ENCODE peak calls at places on chromosomes 2 and 18, in eight cellular contexts. F is HS-27A; J is HT1080; D is choroid plexus epithelial cell; L is frontal cortex; G is AG10803; U is activated CD8-positive, alpha-beta memory T cell treated with anti-CD3 and anti-CD28 coated beads for 24 hours; A is posterior cingulate gyrus. V is an unnamed sample.

GRCh38 chr2:217370391-217370790 is 510.5 kb upstream of the TNP1 start:
- DNase-seq in D (peak; percentile 61), G (peak; percentile 73), U (no peak), L (no peak), A (no peak), J (peak; percentile 98), F (peak; percentile 71), V (no peak)

GRCh38 chr2:23828986-23829385 is 97.9 kb downstream of the ATAD2B start:
- DNase-seq in G (peak; percentile 5), D (peak; percentile 57), F (no peak), A (no peak), J (no peak), L (no peak), U (no peak), V (no peak)

GRCh38 chr2:158045362-158045761 is 56.3 kb upstream of the UPP2 start:
- DNase-seq in G (no peak), A (no peak), D (no peak), U (no peak), L (no peak), F (no peak), J (no peak), V (no peak)

GRCh38 chr2:213065583-213066444 is 85.6 kb downstream of the IKZF2 start:
- DNase-seq in U (no peak), J (no peak), D (peak; percentile 77), F (no peak), G (peak; percentile 58), A (no peak), L (no peak), V (no peak)

GRCh38 chr18:48488388-48488850 is 50.4 kb upstream of the CTIF start:
- DNase-seq in A (no peak), U (no peak), G (peak; percentile 91), J (peak; percentile 91), F (peak; percentile 98), D (peak; percentile 95), L (no peak), V (no peak)

GRCh38 chr18:49619792-49620191 is 57.9 kb downstream of the LIPG start:
- DNase-seq in D (no peak), G (peak; percentile 6), A (no peak), L (no peak), J (no peak), F (no peak), U (peak; percentile 30), V (no peak)

GRCh38 chr18:76491436-76491800 is 3.6 kb downstream of the ZNF516 start:
- DNase-seq in U (no peak), G (peak; percentile 49), L (peak; percentile 79), D (peak; percentile 71), J (no peak), A (peak; percentile 26), F (no peak), V (peak; percentile 55)

GRCh38 chr18:56756971-56757370 is 105.8 kb downstream of the WDR7 start:
- DNase-seq in J (no peak), D (no peak), A (no peak), G (no peak), U (no peak), L (no peak), F (no peak), V (no peak)

GRCh38 chr18:55224086-55224625 is 264.9 kb upstream of the CCDC68 start:
- DNase-seq in D (peak; percentile 92), A (no peak), L (no peak), U (no peak), F (no peak), J (no peak), G (no peak), V (no peak)

GRCh38 chr2:109607766-109608165 is 6.0 kb downstream of the SEPTIN10 start:
- DNase-seq in U (no peak), F (no peak), G (peak; percentile 24), J (peak; percentile 43), A (no peak), D (peak; percentile 44), L (no peak), V (no peak)

GRCh38 chr2:225584821-225585220 is 185.3 kb downstream of the NYAP2 start:
- DNase-seq in F (no peak), A (no peak), D (peak; percentile 19), J (no peak), L (no peak), G (no peak), U (no peak), V (no peak)

GRCh38 chr2:33084433-33084832 is 137.7 kb downstream of the LTBP1 start:
- DNase-seq in G (no peak), A (no peak), J (no peak), L (no peak), F (no peak), D (no peak), U (no peak), V (no peak)

GRCh38 chr2:28801726-28802125 is 8.9 kb upstream of the SPDYA start:
- DNase-seq in U (no peak), G (peak; percentile 13), A (no peak), J (no peak), L (no peak), D (peak; percentile 34), F (no peak), V (no peak)

GRCh38 chr2:52658598-52658997 is 1109.0 kb upstream of the CHAC2 start:
- DNase-seq in A (no peak), D (peak; percentile 95), F (peak; percentile 22), G (peak; percentile 2), L (no peak), J (peak; percentile 87), U (no peak), V (no peak)

GRCh38 chr2:96870631-96871255 is 863 bp upstream of the SEMA4C start:
- DNase-seq in G (no peak), J (no peak), F (no peak), U (peak; percentile 81), D (no peak), L (peak; percentile 64), A (no peak), V (peak; percentile 52)

GRCh38 chr18:48589797-48590519 is 51.1 kb downstream of the CTIF start:
- DNase-seq in A (peak; percentile 76), F (no peak), U (no peak), L (peak; percentile 33), G (peak; percentile 20), J (no peak), D (no peak), V (no peak)

GRCh38 chr2:172296267-172297046 is 130.9 kb upstream of the ITGA6 start:
- DNase-seq in G (no peak), J (no peak), U (no peak), D (no peak), A (no peak), L (no peak), F (no peak), V (no peak)

GRCh38 chr2:110101280-110101844 is 14.3 kb downstream of the MALL start:
- DNase-seq in G (peak; percentile 100), D (peak; percentile 98), J (peak; percentile 100), U (peak; percentile 52), F (peak; percentile 100), L (no peak), A (peak; percentile 36), V (no peak)

GRCh38 chr2:85786444-85786843 is 32.7 kb downstream of the ATOH8 start:
- DNase-seq in J (no peak), G (no peak), F (no peak), D (no peak), L (no peak), U (no peak), A (no peak), V (no peak)

GRCh38 chr2:43314299-43314927 is 88.0 kb upstream of the ZFP36L2 start:
- DNase-seq in A (no peak), U (no peak), F (no peak), J (no peak), D (no peak), G (no peak), L (no peak), V (no peak)

GRCh38 chr18:45557779-45558178 is 57.5 kb upstream of the SLC14A2 start:
- DNase-seq in A (no peak), J (no peak), F (no peak), L (no peak), G (no peak), U (no peak), D (no peak), V (no peak)

GRCh38 chr2:39871291-39871761 is 92.3 kb upstream of the THUMPD2 start:
- DNase-seq in L (no peak), A (peak; percentile 19), F (peak; percentile 12), G (peak; percentile 92), U (no peak), J (peak; percentile 88), D (peak; percentile 30), V (no peak)

GRCh38 chr2:203077458-203077857 is 62.8 kb downstream of the NBEAL1 start:
- DNase-seq in D (peak; percentile 79), J (no peak), U (no peak), G (peak; percentile 45), A (no peak), L (no peak), F (no peak), V (no peak)

GRCh38 chr2:173239644-173240043 is 115.0 kb upstream of the CDCA7 start:
- DNase-seq in U (no peak), F (no peak), G (no peak), D (no peak), L (no peak), J (no peak), A (no peak), V (no peak)

GRCh38 chr2:177313162-177313781 is 48.7 kb upstream of the NFE2L2 start:
- DNase-seq in A (no peak), G (no peak), U (no peak), F (no peak), L (no peak), J (no peak), D (no peak), V (no peak)

GRCh38 chr2:240920783-240921231 is 14.7 kb downstream of the CROCC2 start:
- DNase-seq in U (peak; percentile 50), D (no peak), J (no peak), G (peak; percentile 13), L (no peak), F (no peak), A (no peak), V (no peak)

GRCh38 chr18:34857310-34857709 is 147.2 kb downstream of the DTNA start:
- DNase-seq in D (no peak), G (no peak), A (no peak), J (no peak), F (no peak), U (no peak), L (no peak), V (no peak)

GRCh38 chr2:160825433-160825832 is 331.8 kb upstream of the RBMS1 start:
- DNase-seq in A (no peak), L (no peak), J (no peak), U (no peak), G (no peak), F (no peak), D (no peak), V (no peak)

GRCh38 chr2:100880730-100881129 is 60.8 kb downstream of the NPAS2 start:
- DNase-seq in G (no peak), F (no peak), U (no peak), D (peak; percentile 82), A (no peak), J (peak; percentile 85), L (no peak), V (no peak)